ENCODE peak calls at places on chromosome 1, in nine cellular contexts. P, D, U, J, V, W, M, E and H are unnamed samples.

GRCh38 chr1:224726783-224727182 is 110.7 kb downstream of the CNIH3 start:
- DNase-seq in D (no peak), M (no peak), V (no peak), J (peak; percentile 46), U (peak; percentile 82), P (peak; percentile 51), W (peak; percentile 86), E (no peak), H (no peak)

GRCh38 chr1:191641420-191642215 is 516.6 kb upstream of the RGS18 start:
- DNase-seq in U (no peak), J (no peak), M (no peak), E (no peak), P (no peak), D (no peak), W (no peak), V (no peak), H (no peak)

GRCh38 chr1:167447521-167448136 is 70.7 kb downstream of the CD247 start:
- DNase-seq in E (no peak), M (peak; percentile 77), D (no peak), V (no peak), P (peak; percentile 64), U (peak; percentile 80), W (no peak), J (no peak), H (peak; percentile 62)

GRCh38 chr1:209567788-209568187 is 15.7 kb upstream of the CAMK1G start:
- DNase-seq in W (no peak), P (no peak), V (no peak), M (no peak), J (no peak), U (no peak), D (no peak), E (no peak), H (no peak)

GRCh38 chr1:19828546-19828945 is 13.5 kb upstream of the RNF186 start:
- DNase-seq in E (no peak), M (no peak), U (no peak), P (no peak), W (no peak), J (no peak), V (no peak), D (no peak), H (no peak)

GRCh38 chr1:156382561-156382960 is 13.6 kb downstream of the RHBG start:
- DNase-seq in J (no peak), D (no peak), V (no peak), E (no peak), M (no peak), P (no peak), W (no peak), U (no peak), H (no peak)

GRCh38 chr1:109918077-109918606 is 7.5 kb downstream of the CSF1 start:
- DNase-seq in J (no peak), W (no peak), U (peak; percentile 23), D (no peak), E (no peak), V (no peak), P (no peak), M (no peak), H (no peak)

GRCh38 chr1:10975567-10976326 is 36.7 kb upstream of the TARDBP start:
- DNase-seq in E (no peak), W (peak; percentile 72), U (no peak), V (no peak), M (no peak), P (peak; percentile 70), J (peak; percentile 78), D (no peak), H (peak; percentile 88)

GRCh38 chr1:17624540-17625256 is 85.2 kb downstream of the ARHGEF10L start:
- DNase-seq in V (no peak), J (no peak), P (peak; percentile 35), W (no peak), D (no peak), E (no peak), M (peak; percentile 42), U (no peak), H (no peak)

GRCh38 chr1:83583351-83584014 is 415.4 kb downstream of the TTLL7 start:
- DNase-seq in W (no peak), M (no peak), V (no peak), J (no peak), P (peak; percentile 10), E (peak; percentile 55), D (peak; percentile 58), U (no peak), H (no peak)

GRCh38 chr1:84968101-84968500 is 28.8 kb downstream of the MCOLN2 start:
- DNase-seq in U (no peak), P (no peak), M (no peak), E (no peak), J (no peak), W (no peak), V (no peak), D (no peak), H (no peak)

GRCh38 chr1:87720561-87720960 is 391.9 kb downstream of the LMO4 start:
- DNase-seq in E (no peak), W (no peak), D (no peak), V (no peak), U (no peak), J (no peak), M (no peak), P (no peak), H (no peak)

GRCh38 chr1:94068831-94069648 is 51.9 kb downstream of the ABCA4 start:
- DNase-seq in E (no peak), J (no peak), U (no peak), M (no peak), P (peak; percentile 90), D (no peak), W (no peak), V (peak; percentile 85), H (no peak)

GRCh38 chr1:74629283-74629682 is 44.3 kb downstream of the ERICH3 start:
- DNase-seq in M (no peak), U (no peak), W (no peak), P (no peak), V (no peak), J (no peak), D (no peak), E (no peak), H (no peak)

GRCh38 chr1:24540906-24541710 is 14.8 kb upstream of the NCMAP start:
- DNase-seq in P (peak; percentile 73), W (no peak), M (no peak), D (no peak), E (no peak), U (peak; percentile 59), V (peak; percentile 75), J (no peak), H (no peak)

GRCh38 chr1:176531896-176532892 is 69.2 kb downstream of the PAPPA2 start:
- DNase-seq in W (no peak), E (no peak), V (no peak), D (no peak), U (no peak), J (no peak), P (peak; percentile 41), M (no peak), H (no peak)

GRCh38 chr1:218507355-218508002 is 162.3 kb downstream of the TGFB2 start:
- DNase-seq in E (no peak), W (no peak), U (no peak), V (no peak), M (no peak), D (no peak), P (no peak), J (no peak), H (no peak)
- H3K4me3 ChIP-seq in E (no peak overlapping the region), W (no peak overlapping the region), U (no peak overlapping the region), V (no peak overlapping the region), M (no peak overlapping the region), D (no peak overlapping the region), P (no peak overlapping the region), J (no peak overlapping the region), H (no peak overlapping the region)

GRCh38 chr1:117367769-117368059 is 465 bp downstream of the MAN1A2 start:
- DNase-seq in W (no peak), V (no peak), P (no peak), D (no peak), E (no peak), U (no peak), M (no peak), J (no peak), H (no peak)

GRCh38 chr1:117365350-117366280 is 1.6 kb upstream of the MAN1A2 start:
- DNase-seq in P (no peak), D (no peak), E (no peak), V (peak; percentile 15), J (no peak), W (no peak), U (peak; percentile 8), M (no peak), H (no peak)

GRCh38 chr1:117368116-117369108 is 1.2 kb downstream of the MAN1A2 start:
- DNase-seq in U (peak; percentile 50), E (no peak), V (peak; percentile 33), M (no peak), W (no peak), J (no peak), P (peak; percentile 21), D (no peak), H (no peak)

GRCh38 chr1:117366982-117367768 is at the start of gene MAN1A2:
- DNase-seq in M (peak; percentile 54), U (peak; percentile 90), J (peak; percentile 83), D (peak; percentile 93), E (peak; percentile 96), V (peak; percentile 94), P (peak; percentile 95), W (peak; percentile 81), H (peak; percentile 92)

GRCh38 chr1:117366281-117366981 is 818 bp upstream of the MAN1A2 start:
- DNase-seq in U (peak; percentile 80), P (peak; percentile 89), E (peak; percentile 91), M (no peak), W (peak; percentile 72), D (peak; percentile 94), V (peak; percentile 89), J (peak; percentile 73), H (peak; percentile 88)
- TF ChIP-seq POLR2A in U (no peak), P (no peak), E (no peak), M (peak; percentile 69), W (no peak), D (peak; percentile 46), V (peak; percentile 3), J (no peak), H (no peak)

DNA sequence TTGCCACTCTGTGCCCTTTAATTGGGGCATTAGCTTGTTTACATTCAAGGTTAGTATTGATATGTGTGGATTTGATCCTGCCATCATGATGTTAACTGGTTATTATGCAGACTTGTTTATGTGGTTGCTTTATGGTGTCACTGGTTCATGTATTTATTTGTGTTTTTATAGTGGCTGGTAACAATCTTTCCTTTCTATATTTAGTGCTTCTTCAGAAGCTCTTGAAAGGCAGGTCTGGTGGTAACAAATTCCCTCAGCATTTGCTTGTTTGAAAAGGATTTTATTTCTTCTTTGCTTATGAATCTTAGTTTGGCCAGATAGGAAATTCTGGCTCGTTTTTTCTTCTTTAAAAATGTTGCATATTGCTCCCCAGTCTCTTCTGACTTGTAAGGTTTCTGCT is 215.4 kb downstream of the ZC3H11B start:
- DNase-seq in D (no peak), V (no peak), E (no peak), W (no peak), J (no peak), M (no peak), U (no peak), P (no peak), H (no peak)
- H3K4me3 ChIP-seq in D (no peak overlapping the region), V (no peak overlapping the region), E (no peak overlapping the region), W (no peak overlapping the region), J (no peak overlapping the region), M (no peak overlapping the region), U (no peak overlapping the region), P (no peak overlapping the region), H (no peak overlapping the region)

DNA sequence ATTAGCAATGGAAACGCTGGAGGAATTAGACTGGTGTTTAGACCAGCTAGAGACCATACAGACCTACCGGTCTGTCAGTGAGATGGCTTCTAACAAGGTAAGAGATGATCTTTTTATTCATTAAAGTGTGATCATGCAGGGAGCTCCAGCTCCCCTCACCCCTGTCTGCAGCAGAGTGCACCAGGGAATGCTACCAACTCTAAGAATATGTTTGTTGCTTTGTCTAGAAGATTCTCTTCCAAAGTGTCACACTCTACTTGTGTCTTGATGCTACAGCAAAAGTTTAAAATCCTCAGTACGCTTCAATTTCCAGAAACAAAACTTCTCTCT is 201.5 kb upstream of the SGIP1 start:
- DNase-seq in V (peak; percentile 18), W (no peak), M (no peak), D (no peak), J (no peak), E (no peak), U (no peak), P (no peak), H (no peak)
- TF ChIP-seq POLR2A in V (no peak), W (no peak), M (no peak), D (no peak), J (no peak), E (no peak), U (no peak), P (no peak), H (no peak)